ENCODE peak calls at places on chromosome 11, in four cellular contexts. One of them, this sample, is unnamed.
A peak's percentile ranks its signal among the peaks of the same experiment; 100 is the strongest.

GRCh38 chr11:80240245-80240644 is 799.4 kb upstream of the TENM4 start:
- DNase-seq in adrenal gland: no peak
- DNase-seq in CD8-positive, alpha-beta T cell: no peak
- DNase-seq in kidney: no peak
- DNase-seq in this sample: no peak

GRCh38 chr11:32109138-32109537 is 18.3 kb downstream of the RCN1 start:
- DNase-seq in adrenal gland: no peak
- DNase-seq in CD8-positive, alpha-beta T cell: no peak
- DNase-seq in kidney: no peak
- DNase-seq in this sample: no peak

GRCh38 chr11:27282141-27282590 is 80.8 kb downstream of the CCDC34 start:
- DNase-seq in adrenal gland: peak; percentile 76
- DNase-seq in CD8-positive, alpha-beta T cell: no peak
- DNase-seq in kidney: peak; percentile 82
- DNase-seq in this sample: no peak

GRCh38 chr11:46615756-46616155 is 1.3 kb downstream of the HARBI1 start:
- DNase-seq in adrenal gland: no peak
- DNase-seq in CD8-positive, alpha-beta T cell: no peak
- DNase-seq in kidney: no peak
- DNase-seq in this sample: no peak

GRCh38 chr11:131544591-131544990 is 174.2 kb downstream of the NTM start:
- DNase-seq in adrenal gland: no peak
- DNase-seq in CD8-positive, alpha-beta T cell: no peak
- DNase-seq in kidney: no peak
- DNase-seq in this sample: no peak

GRCh38 chr11:76628408-76628947 is 42.1 kb downstream of the LRRC32 start:
- DNase-seq in adrenal gland: no peak
- DNase-seq in CD8-positive, alpha-beta T cell: no peak
- DNase-seq in kidney: no peak
- DNase-seq in this sample: no peak

GRCh38 chr11:19953342-19953741 is 206.9 kb downstream of the DBX1 start:
- DNase-seq in adrenal gland: no peak
- DNase-seq in CD8-positive, alpha-beta T cell: no peak
- DNase-seq in kidney: no peak
- DNase-seq in this sample: no peak

GRCh38 chr11:44625759-44626523 is 60.5 kb downstream of the CD82 start:
- DNase-seq in adrenal gland: no peak
- DNase-seq in CD8-positive, alpha-beta T cell: peak; percentile 5
- DNase-seq in kidney: no peak
- DNase-seq in this sample: no peak

GRCh38 chr11:22567759-22568158 is 57.9 kb downstream of the FANCF start:
- DNase-seq in adrenal gland: no peak
- DNase-seq in CD8-positive, alpha-beta T cell: no peak
- DNase-seq in kidney: peak; percentile 39
- DNase-seq in this sample: no peak

GRCh38 chr11:45102810-45103621 is 43.4 kb upstream of the PRDM11 start:
- DNase-seq in adrenal gland: peak; percentile 60
- DNase-seq in CD8-positive, alpha-beta T cell: peak; percentile 67
- DNase-seq in kidney: peak; percentile 84
- DNase-seq in this sample: peak; percentile 59

GRCh38 chr11:48094643-48095339 is 114.4 kb downstream of the PTPRJ start:
- DNase-seq in adrenal gland: no peak
- DNase-seq in CD8-positive, alpha-beta T cell: no peak
- DNase-seq in kidney: no peak
- DNase-seq in this sample: no peak

GRCh38 chr11:48093323-48093722 is 113.0 kb downstream of the PTPRJ start:
- DNase-seq in adrenal gland: no peak
- DNase-seq in CD8-positive, alpha-beta T cell: no peak
- DNase-seq in kidney: no peak
- DNase-seq in this sample: no peak

GRCh38 chr11:48091426-48092102 is 111.2 kb downstream of the PTPRJ start:
- DNase-seq in adrenal gland: no peak
- DNase-seq in CD8-positive, alpha-beta T cell: no peak
- DNase-seq in kidney: no peak
- DNase-seq in this sample: no peak

GRCh38 chr11:48095779-48096470 is 115.6 kb downstream of the PTPRJ start:
- DNase-seq in adrenal gland: no peak
- DNase-seq in CD8-positive, alpha-beta T cell: no peak
- DNase-seq in kidney: no peak
- DNase-seq in this sample: no peak

DNA sequence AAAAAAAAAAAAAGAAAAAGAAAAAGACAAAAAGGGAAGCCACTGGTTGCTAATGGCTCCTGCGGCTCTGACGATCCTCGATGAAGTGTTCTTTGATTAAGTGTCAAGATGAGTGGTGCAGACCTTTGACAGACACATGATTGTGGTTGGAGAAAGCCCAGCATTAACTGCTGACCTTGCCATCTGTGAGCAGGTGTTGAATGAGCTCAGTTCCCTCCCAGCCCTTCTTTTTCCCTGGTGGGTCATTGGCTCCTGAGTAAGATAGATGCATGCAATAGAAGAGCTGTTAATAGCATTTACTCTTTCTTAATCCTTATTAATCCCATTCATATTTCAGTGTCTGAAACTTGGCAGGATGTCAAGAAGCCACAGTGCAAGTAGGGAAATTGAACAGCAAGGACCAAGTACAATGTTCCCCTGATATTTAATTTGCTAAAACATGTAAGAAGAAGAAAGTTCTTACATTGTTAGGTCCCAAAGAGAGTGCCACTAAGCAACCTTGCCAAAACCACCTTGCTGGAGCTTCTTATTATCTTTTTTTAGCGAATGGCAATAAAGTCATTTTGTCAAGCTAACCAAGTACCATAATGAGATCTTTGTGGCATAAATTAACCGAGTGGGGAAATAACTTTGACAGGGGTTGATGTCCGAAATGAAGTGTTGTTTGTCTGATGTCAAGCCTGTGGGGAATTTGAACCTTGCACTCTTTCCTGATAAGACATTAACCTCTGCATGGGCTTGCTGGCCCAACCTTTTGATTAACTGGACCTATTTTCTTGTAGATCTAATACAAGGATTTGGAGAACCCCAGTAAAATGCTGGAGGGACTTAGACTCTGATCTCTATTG is 113.7 kb downstream of the PTPRJ start:
- DNase-seq in adrenal gland: no peak
- DNase-seq in CD8-positive, alpha-beta T cell: no peak
- DNase-seq in kidney: no peak
- DNase-seq in this sample: peak; percentile 54
- H3K4me1 ChIP-seq in adrenal gland: peaks cover 7% of the 10 kb centered on the region
- H3K4me1 ChIP-seq in CD8-positive, alpha-beta T cell: peaks cover 5% of the 10 kb centered on the region
- H3K4me1 ChIP-seq in kidney: peaks cover 65% of the 10 kb centered on the region
- H3K4me1 ChIP-seq in this sample: peaks cover 15% of the 10 kb centered on the region

DNA sequence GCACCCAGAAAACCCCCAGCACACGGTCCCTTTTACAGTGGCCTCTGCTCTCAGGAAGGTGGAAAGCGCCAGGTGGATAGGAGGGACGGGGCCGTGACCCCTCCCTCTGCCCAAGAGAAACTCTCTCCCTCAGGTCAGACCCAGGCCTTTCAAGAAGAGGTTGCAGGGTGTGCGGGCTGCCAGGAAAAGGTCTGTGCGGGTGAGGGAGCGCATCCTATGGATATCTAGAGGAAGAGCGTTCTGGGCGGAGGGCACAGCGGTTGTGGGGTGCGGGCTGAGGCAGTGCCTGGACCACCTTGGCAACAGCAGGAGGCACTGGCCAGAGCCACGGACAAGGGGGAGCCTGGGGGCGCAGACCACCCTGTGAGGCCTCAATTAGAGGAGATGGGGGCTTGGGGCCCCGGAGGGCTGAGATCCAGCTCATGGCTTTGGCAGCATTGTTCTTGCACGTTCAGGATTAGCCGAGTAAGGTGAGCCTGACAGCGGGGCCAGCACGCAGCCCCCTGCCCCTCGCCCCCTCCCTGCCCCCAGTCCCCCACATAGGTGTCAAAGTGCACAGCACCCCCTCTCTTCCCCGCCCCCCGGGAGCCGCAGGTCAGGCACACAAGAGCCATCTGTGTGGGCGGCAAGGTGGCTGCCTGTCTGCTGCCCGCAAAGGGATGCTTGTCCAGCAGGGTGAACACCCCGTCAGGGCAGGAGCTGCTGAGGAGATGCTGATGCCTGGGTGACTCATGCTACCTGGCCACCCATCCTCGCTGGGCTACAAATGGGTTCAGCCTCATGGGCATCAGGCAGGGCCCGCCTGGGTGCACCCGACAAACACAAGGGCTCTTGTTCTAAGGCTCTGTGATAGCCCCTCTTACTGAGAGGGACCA is 92.8 kb upstream of the KCNQ1OT1 start:
- DNase-seq in adrenal gland: peak; percentile 10
- DNase-seq in CD8-positive, alpha-beta T cell: no peak
- DNase-seq in kidney: peak; percentile 66
- DNase-seq in this sample: peak; percentile 20
- H3K4me3 ChIP-seq in adrenal gland: no peak overlapping the region
- H3K4me3 ChIP-seq in CD8-positive, alpha-beta T cell: peak overlapping the region; percentile 60
- H3K4me3 ChIP-seq in kidney: peak overlapping the region; percentile 64
- H3K4me3 ChIP-seq in this sample: no peak overlapping the region

DNA sequence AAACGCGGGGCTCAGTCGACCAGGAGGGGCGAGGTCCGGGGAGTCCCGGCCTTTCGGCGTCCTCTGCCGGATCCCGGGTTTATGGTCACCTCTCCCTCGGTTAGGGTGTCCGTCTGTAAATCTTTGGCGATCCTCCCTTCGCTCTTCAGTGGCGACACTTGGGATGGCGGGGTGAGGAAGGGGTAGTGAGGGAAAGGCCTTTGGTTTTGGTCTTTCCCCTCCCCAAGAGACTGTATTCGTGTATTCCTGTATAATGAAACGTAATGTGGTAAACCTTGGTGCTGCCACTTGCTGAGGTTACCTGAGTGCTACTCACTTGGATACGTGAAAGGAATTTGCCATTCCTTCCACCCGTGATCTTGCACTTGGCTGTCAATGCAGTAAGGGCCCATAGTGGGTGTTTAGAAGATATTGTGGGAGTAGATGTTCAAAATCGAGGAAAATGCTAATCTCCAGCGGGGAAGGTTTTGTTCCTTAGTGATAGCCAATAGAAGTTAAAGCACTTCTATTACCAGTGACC is 546 bp upstream of the NUP160 start:
- DNase-seq in adrenal gland: no peak
- DNase-seq in CD8-positive, alpha-beta T cell: no peak
- DNase-seq in kidney: no peak
- DNase-seq in this sample: no peak
- H3K4me1 ChIP-seq in adrenal gland: peaks cover 32% of the 10 kb centered on the region
- H3K4me1 ChIP-seq in CD8-positive, alpha-beta T cell: peaks cover 35% of the 10 kb centered on the region
- H3K4me1 ChIP-seq in kidney: peaks cover 6% of the 10 kb centered on the region
- H3K4me1 ChIP-seq in this sample: peaks cover 6% of the 10 kb centered on the region

GRCh38 chr11:33891714-33892327 is at the start of gene LMO2:
- DNase-seq in adrenal gland: no peak
- DNase-seq in CD8-positive, alpha-beta T cell: no peak
- DNase-seq in kidney: no peak
- DNase-seq in this sample: no peak

GRCh38 chr11:33894402-33894754 is 2.5 kb upstream of the LMO2 start:
- DNase-seq in adrenal gland: no peak
- DNase-seq in CD8-positive, alpha-beta T cell: no peak
- DNase-seq in kidney: no peak
- DNase-seq in this sample: no peak

GRCh38 chr11:33895752-33896137 is 3.9 kb upstream of the LMO2 start:
- DNase-seq in adrenal gland: no peak
- DNase-seq in CD8-positive, alpha-beta T cell: no peak
- DNase-seq in kidney: no peak
- DNase-seq in this sample: no peak

GRCh38 chr11:33893711-33894401 is 2.0 kb upstream of the LMO2 start:
- DNase-seq in adrenal gland: peak; percentile 24
- DNase-seq in CD8-positive, alpha-beta T cell: peak; percentile 62
- DNase-seq in kidney: no peak
- DNase-seq in this sample: no peak

GRCh38 chr11:33892906-33893594 is 1.2 kb upstream of the LMO2 start:
- DNase-seq in adrenal gland: no peak
- DNase-seq in CD8-positive, alpha-beta T cell: no peak
- DNase-seq in kidney: no peak
- DNase-seq in this sample: no peak
- H3K4me3 ChIP-seq in adrenal gland: no peak overlapping the region
- H3K4me3 ChIP-seq in CD8-positive, alpha-beta T cell: no peak overlapping the region
- H3K4me3 ChIP-seq in kidney: no peak overlapping the region
- H3K4me3 ChIP-seq in this sample: no peak overlapping the region

GRCh38 chr11:1310772-1311468 is 1.5 kb upstream of the TOLLIP start:
- DNase-seq in adrenal gland: no peak
- DNase-seq in CD8-positive, alpha-beta T cell: peak; percentile 66
- DNase-seq in kidney: no peak
- DNase-seq in this sample: no peak

GRCh38 chr11:1310315-1310687 is 869 bp upstream of the TOLLIP start:
- DNase-seq in adrenal gland: no peak
- DNase-seq in CD8-positive, alpha-beta T cell: no peak
- DNase-seq in kidney: no peak
- DNase-seq in this sample: no peak

GRCh38 chr11:1308745-1309497 is 511 bp downstream of the TOLLIP start:
- DNase-seq in adrenal gland: no peak
- DNase-seq in CD8-positive, alpha-beta T cell: no peak
- DNase-seq in kidney: peak; percentile 83
- DNase-seq in this sample: no peak

GRCh38 chr11:1307998-1308744 is 1.3 kb downstream of the TOLLIP start:
- DNase-seq in adrenal gland: no peak
- DNase-seq in CD8-positive, alpha-beta T cell: no peak
- DNase-seq in kidney: no peak
- DNase-seq in this sample: peak; percentile 82

GRCh38 chr11:1309498-1310314 is at the start of gene TOLLIP:
- DNase-seq in adrenal gland: peak; percentile 94
- DNase-seq in CD8-positive, alpha-beta T cell: peak; percentile 97
- DNase-seq in kidney: peak; percentile 99
- DNase-seq in this sample: peak; percentile 99
- H3K4me1 ChIP-seq in adrenal gland: peaks cover 26% of the 10 kb centered on the region
- H3K4me1 ChIP-seq in CD8-positive, alpha-beta T cell: peaks cover 49% of the 10 kb centered on the region
- H3K4me1 ChIP-seq in kidney: peaks cover 22% of the 10 kb centered on the region
- H3K4me1 ChIP-seq in this sample: peaks cover 42% of the 10 kb centered on the region

GRCh38 chr11:102798012-102798746 is at the start of gene MMP1:
- DNase-seq in adrenal gland: no peak
- DNase-seq in CD8-positive, alpha-beta T cell: no peak
- DNase-seq in kidney: no peak
- DNase-seq in this sample: no peak
- H3K4me3 ChIP-seq in adrenal gland: no peak within 1 kb of the TSS
- H3K4me3 ChIP-seq in CD8-positive, alpha-beta T cell: no peak within 1 kb of the TSS
- H3K4me3 ChIP-seq in kidney: no peak within 1 kb of the TSS
- H3K4me3 ChIP-seq in this sample: no peak within 1 kb of the TSS

GRCh38 chr11:57785072-57785471 is 23.5 kb downstream of the CTNND1 start:
- DNase-seq in adrenal gland: no peak
- DNase-seq in CD8-positive, alpha-beta T cell: no peak
- DNase-seq in kidney: no peak
- DNase-seq in this sample: no peak
- H3K4me1 ChIP-seq in adrenal gland: peaks cover 62% of the 10 kb centered on the region
- H3K4me1 ChIP-seq in CD8-positive, alpha-beta T cell: peaks cover 18% of the 10 kb centered on the region
- H3K4me1 ChIP-seq in kidney: peaks cover 53% of the 10 kb centered on the region
- H3K4me1 ChIP-seq in this sample: peaks cover 66% of the 10 kb centered on the region

This sample was measured in pancreas.